ENCODE peak calls at places on chromosome 12, in five cellular contexts. One of them, this sample, is unnamed.

GRCh38 chr12:9674226-9674590 is 4.7 kb downstream of the CLEC2D start:
- DNase-seq in activated T-helper 1 cell treated with anti-CD3 and anti-CD28 coated beads, Interleukin-2, amount 50 U/mL, for 16 hours: no peak
- DNase-seq in HEK293T: no peak
- DNase-seq in neural progenitor cell: no peak
- DNase-seq in mesothelial cell of epicardium: no peak
- DNase-seq in this sample: no peak

GRCh38 chr12:78088391-78088832 is 257.7 kb downstream of the NAV3 start:
- DNase-seq in activated T-helper 1 cell treated with anti-CD3 and anti-CD28 coated beads, Interleukin-2, amount 50 U/mL, for 16 hours: no peak
- DNase-seq in HEK293T: no peak
- DNase-seq in neural progenitor cell: no peak
- DNase-seq in mesothelial cell of epicardium: no peak
- DNase-seq in this sample: no peak

GRCh38 chr12:101078881-101079280 is 131.2 kb downstream of the SLC5A8 start:
- DNase-seq in activated T-helper 1 cell treated with anti-CD3 and anti-CD28 coated beads, Interleukin-2, amount 50 U/mL, for 16 hours: no peak
- DNase-seq in HEK293T: no peak
- DNase-seq in neural progenitor cell: no peak
- DNase-seq in mesothelial cell of epicardium: no peak
- DNase-seq in this sample: no peak

GRCh38 chr12:92695056-92695455 is 7.7 kb upstream of the PLEKHG7 start:
- DNase-seq in activated T-helper 1 cell treated with anti-CD3 and anti-CD28 coated beads, Interleukin-2, amount 50 U/mL, for 16 hours: no peak
- DNase-seq in HEK293T: no peak
- DNase-seq in neural progenitor cell: no peak
- DNase-seq in mesothelial cell of epicardium: no peak
- DNase-seq in this sample: no peak

GRCh38 chr12:121209629-121210572 is at the start of gene P2RX4:
- DNase-seq in activated T-helper 1 cell treated with anti-CD3 and anti-CD28 coated beads, Interleukin-2, amount 50 U/mL, for 16 hours: peak
- DNase-seq in HEK293T: peak
- DNase-seq in neural progenitor cell: peak
- DNase-seq in mesothelial cell of epicardium: peak
- DNase-seq in this sample: peak

GRCh38 chr12:124919646-124920352 is 5.3 kb upstream of the UBC start:
- DNase-seq in activated T-helper 1 cell treated with anti-CD3 and anti-CD28 coated beads, Interleukin-2, amount 50 U/mL, for 16 hours: no peak
- DNase-seq in HEK293T: no peak
- DNase-seq in neural progenitor cell: peak
- DNase-seq in mesothelial cell of epicardium: no peak
- DNase-seq in this sample: no peak

GRCh38 chr12:55720894-55721444 is 776 bp downstream of the RDH5 start:
- DNase-seq in activated T-helper 1 cell treated with anti-CD3 and anti-CD28 coated beads, Interleukin-2, amount 50 U/mL, for 16 hours: no peak
- DNase-seq in HEK293T: no peak
- DNase-seq in neural progenitor cell: peak
- DNase-seq in mesothelial cell of epicardium: no peak
- DNase-seq in this sample: no peak

GRCh38 chr12:5051913-5052312 is 8.2 kb downstream of the KCNA5 start:
- DNase-seq in activated T-helper 1 cell treated with anti-CD3 and anti-CD28 coated beads, Interleukin-2, amount 50 U/mL, for 16 hours: no peak
- DNase-seq in HEK293T: no peak
- DNase-seq in neural progenitor cell: no peak
- DNase-seq in mesothelial cell of epicardium: no peak
- DNase-seq in this sample: no peak

GRCh38 chr12:132326646-132327045 is 2.7 kb downstream of the GALNT9 start:
- DNase-seq in activated T-helper 1 cell treated with anti-CD3 and anti-CD28 coated beads, Interleukin-2, amount 50 U/mL, for 16 hours: no peak
- DNase-seq in HEK293T: no peak
- DNase-seq in neural progenitor cell: no peak
- DNase-seq in mesothelial cell of epicardium: no peak
- DNase-seq in this sample: no peak

GRCh38 chr12:112049351-112049750 is 36.1 kb downstream of the ERP29 start:
- DNase-seq in activated T-helper 1 cell treated with anti-CD3 and anti-CD28 coated beads, Interleukin-2, amount 50 U/mL, for 16 hours: no peak
- DNase-seq in HEK293T: no peak
- DNase-seq in neural progenitor cell: no peak
- DNase-seq in mesothelial cell of epicardium: no peak
- DNase-seq in this sample: no peak

GRCh38 chr12:953776-954175 is 4.3 kb upstream of the RAD52 start:
- DNase-seq in activated T-helper 1 cell treated with anti-CD3 and anti-CD28 coated beads, Interleukin-2, amount 50 U/mL, for 16 hours: no peak
- DNase-seq in HEK293T: no peak
- DNase-seq in neural progenitor cell: no peak
- DNase-seq in mesothelial cell of epicardium: no peak
- DNase-seq in this sample: no peak

GRCh38 chr12:4938900-4939299 is 29.2 kb downstream of the KCNA1 start:
- DNase-seq in activated T-helper 1 cell treated with anti-CD3 and anti-CD28 coated beads, Interleukin-2, amount 50 U/mL, for 16 hours: no peak
- DNase-seq in HEK293T: no peak
- DNase-seq in neural progenitor cell: no peak
- DNase-seq in mesothelial cell of epicardium: no peak
- DNase-seq in this sample: no peak

GRCh38 chr12:53999596-54000104 is 311 bp upstream of the HOXC9 start:
- DNase-seq in activated T-helper 1 cell treated with anti-CD3 and anti-CD28 coated beads, Interleukin-2, amount 50 U/mL, for 16 hours: no peak
- DNase-seq in HEK293T: no peak
- DNase-seq in neural progenitor cell: no peak
- DNase-seq in mesothelial cell of epicardium: no peak
- DNase-seq in this sample: peak

GRCh38 chr12:5088586-5089264 is 45.0 kb downstream of the KCNA5 start:
- DNase-seq in activated T-helper 1 cell treated with anti-CD3 and anti-CD28 coated beads, Interleukin-2, amount 50 U/mL, for 16 hours: no peak
- DNase-seq in HEK293T: no peak
- DNase-seq in neural progenitor cell: no peak
- DNase-seq in mesothelial cell of epicardium: no peak
- DNase-seq in this sample: no peak

GRCh38 chr12:57342207-57342691 is 88.6 kb downstream of the R3HDM2 start:
- DNase-seq in activated T-helper 1 cell treated with anti-CD3 and anti-CD28 coated beads, Interleukin-2, amount 50 U/mL, for 16 hours: no peak
- DNase-seq in HEK293T: peak
- DNase-seq in neural progenitor cell: peak
- DNase-seq in mesothelial cell of epicardium: no peak
- DNase-seq in this sample: peak

GRCh38 chr12:115916910-115917668 is 360.4 kb downstream of the MED13L start:
- DNase-seq in activated T-helper 1 cell treated with anti-CD3 and anti-CD28 coated beads, Interleukin-2, amount 50 U/mL, for 16 hours: peak
- DNase-seq in HEK293T: peak
- DNase-seq in neural progenitor cell: peak
- DNase-seq in mesothelial cell of epicardium: peak
- DNase-seq in this sample: peak

GRCh38 chr12:25557830-25558436 is 4.8 kb upstream of the LMNTD1 start:
- DNase-seq in activated T-helper 1 cell treated with anti-CD3 and anti-CD28 coated beads, Interleukin-2, amount 50 U/mL, for 16 hours: no peak
- DNase-seq in HEK293T: peak
- DNase-seq in neural progenitor cell: peak
- DNase-seq in mesothelial cell of epicardium: no peak
- DNase-seq in this sample: peak

GRCh38 chr12:89328483-89329030 is 23.7 kb downstream of the DUSP6 start:
- DNase-seq in activated T-helper 1 cell treated with anti-CD3 and anti-CD28 coated beads, Interleukin-2, amount 50 U/mL, for 16 hours: no peak
- DNase-seq in HEK293T: no peak
- DNase-seq in neural progenitor cell: no peak
- DNase-seq in mesothelial cell of epicardium: no peak
- DNase-seq in this sample: no peak

GRCh38 chr12:67441736-67442346 is 172.7 kb downstream of the CAND1 start:
- DNase-seq in activated T-helper 1 cell treated with anti-CD3 and anti-CD28 coated beads, Interleukin-2, amount 50 U/mL, for 16 hours: peak
- DNase-seq in HEK293T: peak
- DNase-seq in neural progenitor cell: peak
- DNase-seq in mesothelial cell of epicardium: peak
- DNase-seq in this sample: peak

GRCh38 chr12:31578632-31579031 is 12.3 kb downstream of the DENND5B start:
- DNase-seq in activated T-helper 1 cell treated with anti-CD3 and anti-CD28 coated beads, Interleukin-2, amount 50 U/mL, for 16 hours: no peak
- DNase-seq in HEK293T: no peak
- DNase-seq in neural progenitor cell: no peak
- DNase-seq in mesothelial cell of epicardium: no peak
- DNase-seq in this sample: no peak

GRCh38 chr12:117854339-117855012 is 114.3 kb downstream of the KSR2 start:
- DNase-seq in activated T-helper 1 cell treated with anti-CD3 and anti-CD28 coated beads, Interleukin-2, amount 50 U/mL, for 16 hours: no peak
- DNase-seq in HEK293T: peak
- DNase-seq in neural progenitor cell: peak
- DNase-seq in mesothelial cell of epicardium: no peak
- DNase-seq in this sample: peak

GRCh38 chr12:26726956-26727355 is 106.0 kb downstream of the ITPR2 start:
- DNase-seq in activated T-helper 1 cell treated with anti-CD3 and anti-CD28 coated beads, Interleukin-2, amount 50 U/mL, for 16 hours: no peak
- DNase-seq in HEK293T: no peak
- DNase-seq in neural progenitor cell: no peak
- DNase-seq in mesothelial cell of epicardium: no peak
- DNase-seq in this sample: no peak

GRCh38 chr12:68873316-68873715 is 59.7 kb downstream of the CPM start:
- DNase-seq in activated T-helper 1 cell treated with anti-CD3 and anti-CD28 coated beads, Interleukin-2, amount 50 U/mL, for 16 hours: no peak
- DNase-seq in HEK293T: no peak
- DNase-seq in neural progenitor cell: no peak
- DNase-seq in mesothelial cell of epicardium: no peak
- DNase-seq in this sample: no peak

GRCh38 chr12:67474934-67475620 is 173.5 kb upstream of the DYRK2 start:
- DNase-seq in activated T-helper 1 cell treated with anti-CD3 and anti-CD28 coated beads, Interleukin-2, amount 50 U/mL, for 16 hours: no peak
- DNase-seq in HEK293T: no peak
- DNase-seq in neural progenitor cell: no peak
- DNase-seq in mesothelial cell of epicardium: no peak
- DNase-seq in this sample: no peak

GRCh38 chr12:107570721-107571120 is 114.9 kb upstream of the PWP1 start:
- DNase-seq in activated T-helper 1 cell treated with anti-CD3 and anti-CD28 coated beads, Interleukin-2, amount 50 U/mL, for 16 hours: no peak
- DNase-seq in HEK293T: no peak
- DNase-seq in neural progenitor cell: no peak
- DNase-seq in mesothelial cell of epicardium: no peak
- DNase-seq in this sample: no peak

This sample was measured in NCI-H187.